ENCODE peak calls at places on chromosomes 3 and 15, in eight cellular contexts. C is heart left ventricle, A is transverse colon, W is esophagus squamous epithelium, E is adrenal gland, Q is tibial nerve, U is GM12891, L is stomach. N is an unnamed sample.

GRCh38 chr3:149273096-149273751 is 51.6 kb upstream of the CP start:
- DNase-seq in C (peak; percentile 48), A (peak; percentile 40), W (no peak), E (peak; percentile 38), Q (peak; percentile 60), U (no peak), L (peak; percentile 40), N (peak; percentile 32)

GRCh38 chr3:141386611-141387110 is 18.4 kb downstream of the ZBTB38 start:
- DNase-seq in C (no peak), A (no peak), W (no peak), E (no peak), Q (no peak), U (no peak), L (no peak), N (no peak)

GRCh38 chr3:108132727-108133373 is 42.0 kb upstream of the CD47 start:
- DNase-seq in C (no peak), A (no peak), W (no peak), E (no peak), Q (no peak), U (no peak), L (no peak), N (no peak)

GRCh38 chr3:127779747-127780146 is 42.6 kb downstream of the MGLL start:
- DNase-seq in C (no peak), A (no peak), W (no peak), E (no peak), Q (no peak), U (no peak), L (no peak), N (no peak)

GRCh38 chr3:54819926-54820325 is 107.9 kb downstream of the LRTM1 start:
- DNase-seq in C (no peak), A (no peak), W (no peak), E (no peak), Q (no peak), U (no peak), L (no peak), N (no peak)

GRCh38 chr15:57440799-57441198 is 64.5 kb downstream of the CGNL1 start:
- DNase-seq in C (no peak), A (no peak), W (no peak), E (no peak), Q (no peak), U (no peak), L (no peak), N (no peak)

GRCh38 chr3:90145094-90145810 is 1037.8 kb downstream of the EPHA3 start:
- DNase-seq in C (no peak), A (no peak), W (no peak), E (no peak), Q (no peak), U (no peak), L (no peak), N (no peak)

GRCh38 chr15:43212299-43212698 is 8.5 kb downstream of the EPB42 start:
- DNase-seq in C (no peak), A (no peak), W (no peak), E (no peak), Q (no peak), U (no peak), L (no peak), N (no peak)

GRCh38 chr3:139302084-139302800 is 41.6 kb upstream of the MRPS22 start:
- DNase-seq in C (peak; percentile 39), A (no peak), W (no peak), E (peak; percentile 91), Q (no peak), U (no peak), L (no peak), N (peak; percentile 86)

GRCh38 chr3:64300790-64301423 is 75.6 kb upstream of the PRICKLE2 start:
- DNase-seq in C (no peak), A (no peak), W (no peak), E (no peak), Q (no peak), U (no peak), L (no peak), N (no peak)

GRCh38 chr3:139016430-139017048 is 4.2 kb downstream of the PRR23B start:
- DNase-seq in C (no peak), A (no peak), W (no peak), E (no peak), Q (no peak), U (no peak), L (no peak), N (no peak)

GRCh38 chr15:65400760-65401606 is 21.8 kb downstream of the IGDCC4 start:
- DNase-seq in C (peak; percentile 38), A (peak; percentile 58), W (no peak), E (peak; percentile 81), Q (peak; percentile 37), U (peak; percentile 78), L (peak; percentile 68), N (peak; percentile 87)

GRCh38 chr3:45414823-45415222 is 26.4 kb downstream of the LARS2 start:
- DNase-seq in C (no peak), A (no peak), W (no peak), E (no peak), Q (no peak), U (peak; percentile 12), L (no peak), N (no peak)

GRCh38 chr3:174891524-174892203 is 32.5 kb downstream of the NAALADL2 start:
- DNase-seq in C (no peak), A (no peak), W (no peak), E (no peak), Q (no peak), U (no peak), L (no peak), N (no peak)

GRCh38 chr3:76760336-76760735 is 279.6 kb upstream of the ROBO2 start:
- DNase-seq in C (no peak), A (no peak), W (no peak), E (no peak), Q (no peak), U (no peak), L (no peak), N (no peak)

GRCh38 chr15:95712785-95713184 is 617.7 kb upstream of the NR2F2 start:
- DNase-seq in C (no peak), A (no peak), W (no peak), E (no peak), Q (no peak), U (no peak), L (no peak), N (no peak)

GRCh38 chr15:63156708-63157065 is 590 bp downstream of the RPS27L start:
- DNase-seq in C (peak; percentile 41), A (peak; percentile 34), W (no peak), E (peak; percentile 72), Q (peak; percentile 33), U (no peak), L (no peak), N (no peak)

GRCh38 chr3:117553461-117553860 is 843.9 kb downstream of the TUSC7 start:
- DNase-seq in C (no peak), A (no peak), W (no peak), E (no peak), Q (no peak), U (no peak), L (no peak), N (no peak)

GRCh38 chr3:171088496-171088895 is 62.0 kb upstream of the SLC2A2 start:
- DNase-seq in C (no peak), A (no peak), W (no peak), E (no peak), Q (no peak), U (no peak), L (no peak), N (no peak)

GRCh38 chr3:52789746-52790040 is 4.9 kb upstream of the ITIH3 start:
- DNase-seq in C (no peak), A (no peak), W (no peak), E (no peak), Q (no peak), U (no peak), L (no peak), N (no peak)

GRCh38 chr3:52787246-52787645 is 7.3 kb upstream of the ITIH3 start:
- DNase-seq in C (no peak), A (no peak), W (no peak), E (no peak), Q (no peak), U (no peak), L (no peak), N (no peak)

GRCh38 chr3:52786330-52787215 is 8.0 kb upstream of the ITIH3 start:
- DNase-seq in C (no peak), A (no peak), W (no peak), E (no peak), Q (no peak), U (no peak), L (no peak), N (no peak)

GRCh38 chr3:52788890-52789745 is 5.5 kb upstream of the ITIH3 start:
- DNase-seq in C (no peak), A (no peak), W (no peak), E (no peak), Q (no peak), U (no peak), L (no peak), N (no peak)

GRCh38 chr3:52787672-52788625 is 6.6 kb upstream of the ITIH3 start:
- DNase-seq in C (no peak), A (no peak), W (no peak), E (peak; percentile 73), Q (no peak), U (no peak), L (no peak), N (no peak)
- TF ChIP-seq POLR2A in C (no peak), A (no peak), W (no peak), E (no peak), Q (no peak), U (no peak), L (no peak), N (no peak)

GRCh38 chr3:195133462-195133861 is 137.5 kb downstream of the XXYLT1 start:
- DNase-seq in C (no peak), A (peak; percentile 60), W (no peak), E (no peak), Q (no peak), U (no peak), L (no peak), N (no peak)
- TF ChIP-seq POLR2A in C (no peak), A (no peak), W (no peak), E (no peak), Q (no peak), U (no peak), L (no peak), N (no peak)

DNA sequence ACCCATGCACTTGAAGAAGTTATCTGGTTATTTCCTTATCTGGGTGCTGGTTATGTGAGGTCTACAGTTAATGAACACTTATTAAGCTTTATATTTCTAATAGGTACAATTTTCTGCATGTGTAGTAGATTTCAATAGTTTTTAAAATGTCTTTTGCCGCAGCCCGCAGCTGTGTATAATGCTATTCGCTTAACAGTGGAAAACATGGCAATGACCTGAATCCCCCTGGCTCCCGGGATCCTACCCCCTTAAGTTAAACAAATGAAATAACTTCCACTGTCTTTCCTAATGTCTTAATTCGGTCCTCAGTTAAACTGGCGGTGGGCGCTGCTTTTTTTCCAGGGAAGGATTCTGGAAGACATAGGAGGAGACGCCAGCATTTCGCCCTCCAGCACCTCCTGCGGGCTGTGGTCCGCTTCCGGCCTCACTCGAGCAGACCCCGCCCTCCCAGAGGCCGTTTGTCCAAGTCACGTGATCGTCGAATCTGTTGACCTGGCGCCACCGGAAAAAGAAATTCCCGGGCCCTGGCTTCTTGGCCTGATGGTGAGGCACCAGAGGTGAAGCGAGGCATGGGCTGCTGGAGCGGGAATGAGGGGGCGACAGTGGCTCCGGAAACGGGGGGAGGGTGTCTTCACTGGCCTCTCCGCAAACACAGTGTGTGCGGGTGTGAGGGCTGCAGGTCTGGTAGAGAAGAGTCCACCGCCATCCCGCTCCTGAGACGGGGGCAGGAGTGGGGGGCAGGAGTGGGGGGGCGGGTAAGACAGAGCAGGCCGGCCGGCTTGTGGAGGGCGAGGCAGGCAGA is 45.6 kb upstream of the CSPG4 start:
- DNase-seq in C (peak; percentile 90), A (peak; percentile 93), W (no peak), E (peak; percentile 91), Q (peak; percentile 82), U (peak; percentile 80), L (peak; percentile 90), N (peak; percentile 46)
- TF ChIP-seq POLR2A in C (no peak), A (peak; percentile 46), W (no peak), E (peak; percentile 28), Q (peak; percentile 23), U (peak; percentile 18), L (no peak), N (peak; percentile 60)

GRCh38 chr3:18307529-18307928 is 117.6 kb downstream of the SATB1 start:
- DNase-seq in C (no peak), A (no peak), W (no peak), E (no peak), Q (no peak), U (no peak), L (no peak), N (no peak)
- TF ChIP-seq POLR2A in C (no peak), A (no peak), W (no peak), E (no peak), Q (no peak), U (no peak), L (no peak), N (no peak)

N was measured in H54.